ENCODE peak calls at places on chromosomes 13 and 19, in eight cellular contexts. One of them, this sample, is unnamed.

GRCh38 chr19:40433391-40434216 is 7.8 kb upstream of the SERTAD1 start:
- DNase-seq in NCI-H2107: peak
- DNase-seq in IMR-90: peak
- DNase-seq in A673: peak
- DNase-seq in D341Med: peak
- DNase-seq in nucleus accumbens: peak
- DNase-seq in T-helper 9 cell: peak
- DNase-seq in right cardiac atrium: peak
- DNase-seq in this sample: peak

GRCh38 chr19:6528544-6529121 is 2.2 kb upstream of the TNFSF9 start:
- DNase-seq in NCI-H2107: no peak
- DNase-seq in IMR-90: no peak
- DNase-seq in A673: no peak
- DNase-seq in D341Med: no peak
- DNase-seq in nucleus accumbens: peak
- DNase-seq in T-helper 9 cell: no peak
- DNase-seq in right cardiac atrium: peak
- DNase-seq in this sample: peak

GRCh38 chr13:31965361-31966066 is 66.1 kb upstream of the FRY start:
- DNase-seq in NCI-H2107: no peak
- DNase-seq in IMR-90: peak
- DNase-seq in A673: no peak
- DNase-seq in D341Med: no peak
- DNase-seq in nucleus accumbens: no peak
- DNase-seq in T-helper 9 cell: no peak
- DNase-seq in right cardiac atrium: no peak
- DNase-seq in this sample: peak

GRCh38 chr13:91126806-91127205 is 220.7 kb upstream of the MIR17HG start:
- DNase-seq in NCI-H2107: no peak
- DNase-seq in IMR-90: no peak
- DNase-seq in A673: no peak
- DNase-seq in D341Med: no peak
- DNase-seq in nucleus accumbens: no peak
- DNase-seq in T-helper 9 cell: no peak
- DNase-seq in right cardiac atrium: no peak
- DNase-seq in this sample: no peak

GRCh38 chr13:100102042-100102441 is 13.1 kb downstream of the PCCA start:
- DNase-seq in NCI-H2107: no peak
- DNase-seq in IMR-90: no peak
- DNase-seq in A673: no peak
- DNase-seq in D341Med: no peak
- DNase-seq in nucleus accumbens: no peak
- DNase-seq in T-helper 9 cell: no peak
- DNase-seq in right cardiac atrium: no peak
- DNase-seq in this sample: no peak

GRCh38 chr13:101343128-101343787 is 73.0 kb downstream of the NALCN start:
- DNase-seq in NCI-H2107: no peak
- DNase-seq in IMR-90: peak
- DNase-seq in A673: peak
- DNase-seq in D341Med: no peak
- DNase-seq in nucleus accumbens: no peak
- DNase-seq in T-helper 9 cell: no peak
- DNase-seq in right cardiac atrium: no peak
- DNase-seq in this sample: no peak

GRCh38 chr13:23631676-23632622 is 61.7 kb downstream of the TNFRSF19 start:
- DNase-seq in NCI-H2107: no peak
- DNase-seq in IMR-90: no peak
- DNase-seq in A673: no peak
- DNase-seq in D341Med: no peak
- DNase-seq in nucleus accumbens: no peak
- DNase-seq in T-helper 9 cell: no peak
- DNase-seq in right cardiac atrium: no peak
- DNase-seq in this sample: no peak

GRCh38 chr13:87123987-87124784 is 547.0 kb upstream of the SLITRK5 start:
- DNase-seq in NCI-H2107: no peak
- DNase-seq in IMR-90: peak
- DNase-seq in A673: peak
- DNase-seq in D341Med: peak
- DNase-seq in nucleus accumbens: no peak
- DNase-seq in T-helper 9 cell: no peak
- DNase-seq in right cardiac atrium: no peak
- DNase-seq in this sample: peak

GRCh38 chr13:66660013-66660804 is 569.9 kb downstream of the PCDH9 start:
- DNase-seq in NCI-H2107: no peak
- DNase-seq in IMR-90: peak
- DNase-seq in A673: peak
- DNase-seq in D341Med: no peak
- DNase-seq in nucleus accumbens: no peak
- DNase-seq in T-helper 9 cell: no peak
- DNase-seq in right cardiac atrium: no peak
- DNase-seq in this sample: peak

GRCh38 chr13:40115456-40115855 is 460.0 kb downstream of the COG6 start:
- DNase-seq in NCI-H2107: no peak
- DNase-seq in IMR-90: no peak
- DNase-seq in A673: no peak
- DNase-seq in D341Med: no peak
- DNase-seq in nucleus accumbens: no peak
- DNase-seq in T-helper 9 cell: no peak
- DNase-seq in right cardiac atrium: no peak
- DNase-seq in this sample: no peak

GRCh38 chr13:40779049-40779448 is 8.1 kb upstream of the MRPS31 start:
- DNase-seq in NCI-H2107: no peak
- DNase-seq in IMR-90: no peak
- DNase-seq in A673: no peak
- DNase-seq in D341Med: no peak
- DNase-seq in nucleus accumbens: no peak
- DNase-seq in T-helper 9 cell: no peak
- DNase-seq in right cardiac atrium: no peak
- DNase-seq in this sample: no peak

GRCh38 chr13:73924607-73925006 is 209.6 kb downstream of the KLF12 start:
- DNase-seq in NCI-H2107: no peak
- DNase-seq in IMR-90: no peak
- DNase-seq in A673: no peak
- DNase-seq in D341Med: no peak
- DNase-seq in nucleus accumbens: no peak
- DNase-seq in T-helper 9 cell: no peak
- DNase-seq in right cardiac atrium: no peak
- DNase-seq in this sample: no peak

GRCh38 chr19:47419789-47420188 is 462 bp upstream of the MEIS3 start:
- DNase-seq in NCI-H2107: no peak
- DNase-seq in IMR-90: no peak
- DNase-seq in A673: no peak
- DNase-seq in D341Med: no peak
- DNase-seq in nucleus accumbens: no peak
- DNase-seq in T-helper 9 cell: no peak
- DNase-seq in right cardiac atrium: no peak
- DNase-seq in this sample: no peak

GRCh38 chr19:46944918-46945628 is 74.6 kb upstream of the NPAS1 start:
- DNase-seq in NCI-H2107: peak
- DNase-seq in IMR-90: peak
- DNase-seq in A673: peak
- DNase-seq in D341Med: peak
- DNase-seq in nucleus accumbens: peak
- DNase-seq in T-helper 9 cell: no peak
- DNase-seq in right cardiac atrium: peak
- DNase-seq in this sample: peak

GRCh38 chr19:40921005-40921897 is 39.2 kb upstream of the CYP2A7 start:
- DNase-seq in NCI-H2107: no peak
- DNase-seq in IMR-90: no peak
- DNase-seq in A673: no peak
- DNase-seq in D341Med: no peak
- DNase-seq in nucleus accumbens: no peak
- DNase-seq in T-helper 9 cell: no peak
- DNase-seq in right cardiac atrium: no peak
- DNase-seq in this sample: peak

GRCh38 chr13:36847541-36848045 is 28.6 kb downstream of the RFXAP start:
- DNase-seq in NCI-H2107: no peak
- DNase-seq in IMR-90: no peak
- DNase-seq in A673: no peak
- DNase-seq in D341Med: no peak
- DNase-seq in nucleus accumbens: no peak
- DNase-seq in T-helper 9 cell: no peak
- DNase-seq in right cardiac atrium: no peak
- DNase-seq in this sample: no peak

GRCh38 chr13:23899555-23899954 is 2.3 kb upstream of the C1QTNF9B start:
- DNase-seq in NCI-H2107: no peak
- DNase-seq in IMR-90: peak
- DNase-seq in A673: peak
- DNase-seq in D341Med: no peak
- DNase-seq in nucleus accumbens: peak
- DNase-seq in T-helper 9 cell: no peak
- DNase-seq in right cardiac atrium: no peak
- DNase-seq in this sample: no peak

GRCh38 chr19:6272411-6272791 is 7.4 kb downstream of the MLLT1 start:
- DNase-seq in NCI-H2107: no peak
- DNase-seq in IMR-90: no peak
- DNase-seq in A673: no peak
- DNase-seq in D341Med: no peak
- DNase-seq in nucleus accumbens: no peak
- DNase-seq in T-helper 9 cell: no peak
- DNase-seq in right cardiac atrium: peak
- DNase-seq in this sample: no peak

GRCh38 chr13:36998624-36999041 is 507 bp downstream of the ALG5 start:
- DNase-seq in NCI-H2107: no peak
- DNase-seq in IMR-90: no peak
- DNase-seq in A673: no peak
- DNase-seq in D341Med: peak
- DNase-seq in nucleus accumbens: peak
- DNase-seq in T-helper 9 cell: peak
- DNase-seq in right cardiac atrium: peak
- DNase-seq in this sample: no peak

GRCh38 chr19:45275370-45275971 is 24.4 kb downstream of the MARK4 start:
- DNase-seq in NCI-H2107: no peak
- DNase-seq in IMR-90: peak
- DNase-seq in A673: peak
- DNase-seq in D341Med: peak
- DNase-seq in nucleus accumbens: no peak
- DNase-seq in T-helper 9 cell: no peak
- DNase-seq in right cardiac atrium: no peak
- DNase-seq in this sample: peak

GRCh38 chr19:53088091-53088490 is 15.1 kb downstream of the ZNF160 start:
- DNase-seq in NCI-H2107: no peak
- DNase-seq in IMR-90: peak
- DNase-seq in A673: no peak
- DNase-seq in D341Med: no peak
- DNase-seq in nucleus accumbens: no peak
- DNase-seq in T-helper 9 cell: no peak
- DNase-seq in right cardiac atrium: no peak
- DNase-seq in this sample: no peak

GRCh38 chr13:73174521-73175010 is 115.8 kb downstream of the KLF5 start:
- DNase-seq in NCI-H2107: no peak
- DNase-seq in IMR-90: no peak
- DNase-seq in A673: no peak
- DNase-seq in D341Med: no peak
- DNase-seq in nucleus accumbens: no peak
- DNase-seq in T-helper 9 cell: no peak
- DNase-seq in right cardiac atrium: no peak
- DNase-seq in this sample: no peak

GRCh38 chr13:77033717-77034302 is 6.9 kb upstream of the FBXL3 start:
- DNase-seq in NCI-H2107: no peak
- DNase-seq in IMR-90: peak
- DNase-seq in A673: no peak
- DNase-seq in D341Med: no peak
- DNase-seq in nucleus accumbens: no peak
- DNase-seq in T-helper 9 cell: no peak
- DNase-seq in right cardiac atrium: no peak
- DNase-seq in this sample: no peak

GRCh38 chr13:64723735-64724134 is 2506.4 kb downstream of the PCDH9 start:
- DNase-seq in NCI-H2107: no peak
- DNase-seq in IMR-90: peak
- DNase-seq in A673: peak
- DNase-seq in D341Med: no peak
- DNase-seq in nucleus accumbens: no peak
- DNase-seq in T-helper 9 cell: no peak
- DNase-seq in right cardiac atrium: no peak
- DNase-seq in this sample: peak

GRCh38 chr13:58298556-58299135 is 667.1 kb downstream of the PCDH17 start:
- DNase-seq in NCI-H2107: no peak
- DNase-seq in IMR-90: no peak
- DNase-seq in A673: no peak
- DNase-seq in D341Med: no peak
- DNase-seq in nucleus accumbens: no peak
- DNase-seq in T-helper 9 cell: no peak
- DNase-seq in right cardiac atrium: no peak
- DNase-seq in this sample: no peak

GRCh38 chr13:38223093-38223492 is 126.6 kb upstream of the UFM1 start:
- DNase-seq in NCI-H2107: no peak
- DNase-seq in IMR-90: peak
- DNase-seq in A673: peak
- DNase-seq in D341Med: peak
- DNase-seq in nucleus accumbens: no peak
- DNase-seq in T-helper 9 cell: no peak
- DNase-seq in right cardiac atrium: no peak
- DNase-seq in this sample: no peak

GRCh38 chr19:35643255-35644205 is 2.0 kb downstream of the ETV2 start:
- DNase-seq in NCI-H2107: peak
- DNase-seq in IMR-90: peak
- DNase-seq in A673: peak
- DNase-seq in D341Med: peak
- DNase-seq in nucleus accumbens: peak
- DNase-seq in T-helper 9 cell: peak
- DNase-seq in right cardiac atrium: peak
- DNase-seq in this sample: peak

GRCh38 chr19:412356-413355 is 3.7 kb upstream of the C2CD4C start:
- DNase-seq in NCI-H2107: peak
- DNase-seq in IMR-90: no peak
- DNase-seq in A673: no peak
- DNase-seq in D341Med: no peak
- DNase-seq in nucleus accumbens: no peak
- DNase-seq in T-helper 9 cell: no peak
- DNase-seq in right cardiac atrium: no peak
- DNase-seq in this sample: no peak

GRCh38 chr13:74816737-74817136 is 665.2 kb downstream of the TBC1D4 start:
- DNase-seq in NCI-H2107: no peak
- DNase-seq in IMR-90: no peak
- DNase-seq in A673: no peak
- DNase-seq in D341Med: no peak
- DNase-seq in nucleus accumbens: no peak
- DNase-seq in T-helper 9 cell: no peak
- DNase-seq in right cardiac atrium: no peak
- DNase-seq in this sample: no peak

GRCh38 chr13:44024496-44025155 is 144.9 kb downstream of the LACC1 start:
- DNase-seq in NCI-H2107: no peak
- DNase-seq in IMR-90: no peak
- DNase-seq in A673: no peak
- DNase-seq in D341Med: no peak
- DNase-seq in nucleus accumbens: no peak
- DNase-seq in T-helper 9 cell: no peak
- DNase-seq in right cardiac atrium: no peak
- DNase-seq in this sample: no peak

GRCh38 chr13:51620165-51620983 is 36.1 kb downstream of the WDFY2 start:
- DNase-seq in NCI-H2107: no peak
- DNase-seq in IMR-90: no peak
- DNase-seq in A673: no peak
- DNase-seq in D341Med: no peak
- DNase-seq in nucleus accumbens: peak
- DNase-seq in T-helper 9 cell: no peak
- DNase-seq in right cardiac atrium: peak
- DNase-seq in this sample: no peak

GRCh38 chr13:100946588-100946987 is 272.0 kb upstream of the TMTC4 start:
- DNase-seq in NCI-H2107: no peak
- DNase-seq in IMR-90: no peak
- DNase-seq in A673: no peak
- DNase-seq in D341Med: no peak
- DNase-seq in nucleus accumbens: no peak
- DNase-seq in T-helper 9 cell: no peak
- DNase-seq in right cardiac atrium: no peak
- DNase-seq in this sample: no peak

GRCh38 chr13:37833411-37833810 is 36.2 kb downstream of the TRPC4 start:
- DNase-seq in NCI-H2107: no peak
- DNase-seq in IMR-90: no peak
- DNase-seq in A673: no peak
- DNase-seq in D341Med: no peak
- DNase-seq in nucleus accumbens: no peak
- DNase-seq in T-helper 9 cell: no peak
- DNase-seq in right cardiac atrium: no peak
- DNase-seq in this sample: no peak

GRCh38 chr13:42815686-42816085 is 34.3 kb downstream of the FAM216B start:
- DNase-seq in NCI-H2107: no peak
- DNase-seq in IMR-90: peak
- DNase-seq in A673: no peak
- DNase-seq in D341Med: no peak
- DNase-seq in nucleus accumbens: no peak
- DNase-seq in T-helper 9 cell: no peak
- DNase-seq in right cardiac atrium: no peak
- DNase-seq in this sample: no peak

This sample was measured in Caki2.